ENCODE peak calls at places on chromosomes 16 and 17, in five cellular contexts. One of them, this sample, is unnamed.

GRCh38 chr17:13337864-13338371 is 263.8 kb downstream of the HS3ST3A1 start:
- DNase-seq in CD8-positive, alpha-beta T cell: no peak
- DNase-seq in mammary epithelial cell: peak; percentile 43
- DNase-seq in AG04449: no peak
- DNase-seq in ascending aorta: no peak
- DNase-seq in this sample: peak; percentile 86

GRCh38 chr17:50053654-50053960 is 2.3 kb upstream of the ITGA3 start:
- DNase-seq in CD8-positive, alpha-beta T cell: no peak
- DNase-seq in mammary epithelial cell: peak; percentile 39
- DNase-seq in AG04449: no peak
- DNase-seq in ascending aorta: no peak
- DNase-seq in this sample: peak; percentile 48

GRCh38 chr16:51880776-51881175 is 666.2 kb downstream of the TOX3 start:
- DNase-seq in CD8-positive, alpha-beta T cell: no peak
- DNase-seq in mammary epithelial cell: peak; percentile 72
- DNase-seq in AG04449: peak; percentile 66
- DNase-seq in ascending aorta: no peak
- DNase-seq in this sample: peak; percentile 91

GRCh38 chr17:79027925-79028491 is 4.0 kb downstream of the C1QTNF1 start:
- DNase-seq in CD8-positive, alpha-beta T cell: no peak
- DNase-seq in mammary epithelial cell: no peak
- DNase-seq in AG04449: no peak
- DNase-seq in ascending aorta: no peak
- DNase-seq in this sample: no peak

GRCh38 chr17:67615011-67615561 is 102.7 kb upstream of the NOL11 start:
- DNase-seq in CD8-positive, alpha-beta T cell: no peak
- DNase-seq in mammary epithelial cell: peak; percentile 9
- DNase-seq in AG04449: no peak
- DNase-seq in ascending aorta: no peak
- DNase-seq in this sample: no peak

GRCh38 chr17:14198575-14198974 is 38.1 kb downstream of the CDRT15 start:
- DNase-seq in CD8-positive, alpha-beta T cell: no peak
- DNase-seq in mammary epithelial cell: no peak
- DNase-seq in AG04449: no peak
- DNase-seq in ascending aorta: no peak
- DNase-seq in this sample: no peak

GRCh38 chr17:64001763-64002529 is 3.8 kb downstream of the PRR29 start:
- DNase-seq in CD8-positive, alpha-beta T cell: no peak
- DNase-seq in mammary epithelial cell: no peak
- DNase-seq in AG04449: no peak
- DNase-seq in ascending aorta: no peak
- DNase-seq in this sample: peak; percentile 19

GRCh38 chr17:7380855-7381683 is at the start of gene TNK1:
- DNase-seq in CD8-positive, alpha-beta T cell: no peak
- DNase-seq in mammary epithelial cell: peak; percentile 66
- DNase-seq in AG04449: no peak
- DNase-seq in ascending aorta: no peak
- DNase-seq in this sample: no peak

GRCh38 chr17:7929158-7930029 is at the start of gene KCNAB3:
- DNase-seq in CD8-positive, alpha-beta T cell: peak; percentile 49
- DNase-seq in mammary epithelial cell: peak; percentile 22
- DNase-seq in AG04449: no peak
- DNase-seq in ascending aorta: no peak
- DNase-seq in this sample: peak; percentile 86

GRCh38 chr17:77875051-77875780 is 83.3 kb upstream of the TNRC6C start:
- DNase-seq in CD8-positive, alpha-beta T cell: no peak
- DNase-seq in mammary epithelial cell: peak; percentile 6
- DNase-seq in AG04449: peak; percentile 78
- DNase-seq in ascending aorta: no peak
- DNase-seq in this sample: peak; percentile 55

GRCh38 chr17:3976675-3977171 is 12.5 kb upstream of the ATP2A3 start:
- DNase-seq in CD8-positive, alpha-beta T cell: no peak
- DNase-seq in mammary epithelial cell: no peak
- DNase-seq in AG04449: no peak
- DNase-seq in ascending aorta: peak; percentile 31
- DNase-seq in this sample: no peak

GRCh38 chr17:6796017-6796886 is 20.2 kb downstream of the FBXO39 start:
- DNase-seq in CD8-positive, alpha-beta T cell: no peak
- DNase-seq in mammary epithelial cell: peak; percentile 32
- DNase-seq in AG04449: no peak
- DNase-seq in ascending aorta: no peak
- DNase-seq in this sample: no peak

GRCh38 chr16:2468142-2468724 is 2.9 kb upstream of the NTN3 start:
- DNase-seq in CD8-positive, alpha-beta T cell: no peak
- DNase-seq in mammary epithelial cell: peak; percentile 78
- DNase-seq in AG04449: no peak
- DNase-seq in ascending aorta: no peak
- DNase-seq in this sample: no peak

GRCh38 chr16:4053663-4054479 is 62.4 kb downstream of the ADCY9 start:
- DNase-seq in CD8-positive, alpha-beta T cell: no peak
- DNase-seq in mammary epithelial cell: peak; percentile 55
- DNase-seq in AG04449: peak; percentile 80
- DNase-seq in ascending aorta: peak; percentile 27
- DNase-seq in this sample: peak; percentile 48

GRCh38 chr17:28101919-28102318 is 59.4 kb downstream of the NLK start:
- DNase-seq in CD8-positive, alpha-beta T cell: no peak
- DNase-seq in mammary epithelial cell: no peak
- DNase-seq in AG04449: no peak
- DNase-seq in ascending aorta: no peak
- DNase-seq in this sample: no peak

GRCh38 chr17:64531955-64532371 is 25.2 kb downstream of the CEP95 start:
- DNase-seq in CD8-positive, alpha-beta T cell: no peak
- DNase-seq in mammary epithelial cell: no peak
- DNase-seq in AG04449: peak; percentile 29
- DNase-seq in ascending aorta: no peak
- DNase-seq in this sample: no peak

GRCh38 chr16:78473031-78473699 is 373.7 kb downstream of the WWOX start:
- DNase-seq in CD8-positive, alpha-beta T cell: no peak
- DNase-seq in mammary epithelial cell: no peak
- DNase-seq in AG04449: no peak
- DNase-seq in ascending aorta: no peak
- DNase-seq in this sample: no peak

GRCh38 chr17:37506678-37507077 is 17.0 kb downstream of the DUSP14 start:
- DNase-seq in CD8-positive, alpha-beta T cell: peak; percentile 10
- DNase-seq in mammary epithelial cell: peak; percentile 26
- DNase-seq in AG04449: no peak
- DNase-seq in ascending aorta: no peak
- DNase-seq in this sample: peak; percentile 60

GRCh38 chr16:70693231-70693671 is 7.4 kb upstream of the MTSS2 start:
- DNase-seq in CD8-positive, alpha-beta T cell: no peak
- DNase-seq in mammary epithelial cell: no peak
- DNase-seq in AG04449: no peak
- DNase-seq in ascending aorta: no peak
- DNase-seq in this sample: no peak

GRCh38 chr17:4635823-4636375 is 5.6 kb downstream of the ALOX15 start:
- DNase-seq in CD8-positive, alpha-beta T cell: no peak
- DNase-seq in mammary epithelial cell: no peak
- DNase-seq in AG04449: no peak
- DNase-seq in ascending aorta: no peak
- DNase-seq in this sample: no peak

GRCh38 chr16:66131156-66131807 is 235.2 kb upstream of the CDH5 start:
- DNase-seq in CD8-positive, alpha-beta T cell: no peak
- DNase-seq in mammary epithelial cell: peak; percentile 39
- DNase-seq in AG04449: no peak
- DNase-seq in ascending aorta: no peak
- DNase-seq in this sample: peak; percentile 67

GRCh38 chr16:46789499-46790414 is 41.2 kb downstream of the C16orf87 start:
- DNase-seq in CD8-positive, alpha-beta T cell: peak; percentile 74
- DNase-seq in mammary epithelial cell: peak; percentile 42
- DNase-seq in AG04449: no peak
- DNase-seq in ascending aorta: peak; percentile 38
- DNase-seq in this sample: peak; percentile 78

GRCh38 chr17:43003542-43004172 is 2.9 kb upstream of the IFI35 start:
- DNase-seq in CD8-positive, alpha-beta T cell: no peak
- DNase-seq in mammary epithelial cell: peak; percentile 59
- DNase-seq in AG04449: no peak
- DNase-seq in ascending aorta: no peak
- DNase-seq in this sample: no peak

GRCh38 chr17:8332688-8333087 is 7.0 kb upstream of the ODF4 start:
- DNase-seq in CD8-positive, alpha-beta T cell: no peak
- DNase-seq in mammary epithelial cell: no peak
- DNase-seq in AG04449: no peak
- DNase-seq in ascending aorta: no peak
- DNase-seq in this sample: no peak

GRCh38 chr17:65409381-65409780 is 152.1 kb downstream of the AXIN2 start:
- DNase-seq in CD8-positive, alpha-beta T cell: no peak
- DNase-seq in mammary epithelial cell: no peak
- DNase-seq in AG04449: peak; percentile 12
- DNase-seq in ascending aorta: no peak
- DNase-seq in this sample: no peak

GRCh38 chr17:79041041-79041570 is 17.1 kb downstream of the C1QTNF1 start:
- DNase-seq in CD8-positive, alpha-beta T cell: no peak
- DNase-seq in mammary epithelial cell: no peak
- DNase-seq in AG04449: no peak
- DNase-seq in ascending aorta: no peak
- DNase-seq in this sample: no peak

DNA sequence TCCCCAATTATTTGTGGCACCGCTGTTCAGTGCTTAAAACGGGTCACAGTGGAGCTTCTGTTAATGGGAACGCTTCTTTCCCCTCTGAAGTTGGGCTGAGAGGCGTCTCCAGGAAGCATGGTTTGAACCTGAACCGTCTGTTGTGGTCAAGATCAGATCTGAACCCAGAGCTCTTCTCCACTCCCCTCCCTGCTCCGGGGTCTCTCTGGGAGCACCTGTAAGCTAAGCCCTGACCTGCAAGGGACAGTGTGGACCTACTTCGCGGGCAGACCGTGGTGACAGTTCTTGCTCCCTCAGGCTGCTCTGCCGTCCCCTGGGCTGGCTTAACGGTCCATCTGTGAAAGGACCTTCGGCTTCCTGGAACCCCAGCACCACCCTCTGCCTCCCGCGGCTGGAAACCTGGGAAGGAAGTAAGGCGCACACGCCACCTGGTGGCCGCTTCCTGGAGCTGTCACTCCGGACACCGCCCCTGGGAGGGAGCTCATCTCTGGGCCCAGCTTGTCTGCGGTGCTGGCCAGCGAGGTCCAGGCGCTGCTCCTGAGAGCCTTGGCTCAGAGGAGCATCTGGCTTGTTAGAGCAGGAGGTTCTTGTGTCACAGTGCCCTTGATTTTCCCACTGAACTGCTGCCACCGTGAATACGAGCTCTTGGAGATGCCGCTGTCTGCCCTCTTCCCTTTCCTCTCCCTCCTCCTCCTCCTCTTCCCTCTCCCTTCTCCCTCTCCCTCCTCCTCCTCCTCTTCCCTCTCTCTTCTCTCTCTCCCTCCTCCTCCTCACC is 518.5 kb upstream of the EEF2KMT start:
- DNase-seq in CD8-positive, alpha-beta T cell: no peak
- DNase-seq in mammary epithelial cell: no peak
- DNase-seq in AG04449: no peak
- DNase-seq in ascending aorta: no peak
- DNase-seq in this sample: no peak
- TF ChIP-seq CTCF in CD8-positive, alpha-beta T cell: peak; percentile 23
- TF ChIP-seq CTCF in mammary epithelial cell: peak; percentile 17
- TF ChIP-seq CTCF in AG04449: no peak
- TF ChIP-seq CTCF in ascending aorta: no peak
- TF ChIP-seq CTCF in this sample: no peak

DNA sequence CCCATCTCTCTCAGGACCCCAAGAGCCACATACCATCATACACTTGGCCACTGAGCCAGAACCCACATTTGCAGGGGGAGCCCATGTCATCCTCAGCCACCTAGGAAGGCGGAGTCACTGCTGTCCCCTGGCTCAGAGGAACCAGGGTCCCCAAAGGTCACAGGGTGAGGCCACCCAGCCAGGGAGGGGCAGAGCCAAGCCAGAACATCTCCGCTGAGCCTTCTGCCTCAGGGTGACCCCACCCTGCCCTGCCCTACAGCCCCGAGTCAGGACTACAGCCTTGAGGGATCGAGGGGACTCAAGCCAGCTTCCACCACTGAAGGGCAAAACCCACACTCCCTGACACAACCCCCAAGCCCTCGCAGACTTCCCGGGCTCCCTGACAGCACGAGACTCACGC is 17.5 kb downstream of the PIEZO1 start:
- DNase-seq in CD8-positive, alpha-beta T cell: no peak
- DNase-seq in mammary epithelial cell: no peak
- DNase-seq in AG04449: no peak
- DNase-seq in ascending aorta: no peak
- DNase-seq in this sample: no peak
- H3K4me3 ChIP-seq in CD8-positive, alpha-beta T cell: no peak overlapping the region
- H3K4me3 ChIP-seq in mammary epithelial cell: no peak overlapping the region
- H3K4me3 ChIP-seq in AG04449: no peak overlapping the region
- H3K4me3 ChIP-seq in ascending aorta: no peak overlapping the region
- H3K4me3 ChIP-seq in this sample: no peak overlapping the region

GRCh38 chr17:57671546-57672204 is 73.4 kb downstream of the CCDC182 start:
- DNase-seq in CD8-positive, alpha-beta T cell: peak; percentile 75
- DNase-seq in mammary epithelial cell: no peak
- DNase-seq in AG04449: no peak
- DNase-seq in ascending aorta: no peak
- DNase-seq in this sample: peak; percentile 81

GRCh38 chr17:57669671-57670529 is 75.2 kb downstream of the CCDC182 start:
- DNase-seq in CD8-positive, alpha-beta T cell: no peak
- DNase-seq in mammary epithelial cell: no peak
- DNase-seq in AG04449: no peak
- DNase-seq in ascending aorta: no peak
- DNase-seq in this sample: no peak

GRCh38 chr17:57672971-57673370 is 72.1 kb downstream of the CCDC182 start:
- DNase-seq in CD8-positive, alpha-beta T cell: no peak
- DNase-seq in mammary epithelial cell: peak; percentile 10
- DNase-seq in AG04449: no peak
- DNase-seq in ascending aorta: no peak
- DNase-seq in this sample: no peak

GRCh38 chr17:57670769-57671545 is 74.1 kb downstream of the CCDC182 start:
- DNase-seq in CD8-positive, alpha-beta T cell: no peak
- DNase-seq in mammary epithelial cell: peak; percentile 14
- DNase-seq in AG04449: no peak
- DNase-seq in ascending aorta: no peak
- DNase-seq in this sample: no peak

DNA sequence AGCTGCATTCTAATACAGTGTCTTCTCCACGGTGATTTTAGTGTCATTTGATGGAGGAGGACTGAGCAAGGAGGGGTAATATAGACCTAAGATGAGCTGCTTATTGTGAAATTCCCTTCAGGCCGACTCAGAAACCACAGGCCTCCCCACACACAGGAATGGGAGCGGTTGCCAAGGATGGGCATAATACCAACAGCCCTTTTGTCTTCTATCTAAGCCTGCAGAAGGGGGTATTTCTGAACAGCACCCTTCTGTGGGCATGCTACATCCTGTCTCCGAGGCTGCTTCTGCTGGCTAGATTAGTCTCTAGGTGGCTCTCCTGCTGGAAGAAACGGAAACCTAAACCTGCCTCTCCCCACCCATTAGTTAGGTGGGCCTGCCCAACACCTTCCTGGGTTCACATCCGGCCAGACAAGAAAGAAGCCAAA is 72.9 kb downstream of the CCDC182 start:
- DNase-seq in CD8-positive, alpha-beta T cell: peak; percentile 40
- DNase-seq in mammary epithelial cell: peak; percentile 93
- DNase-seq in AG04449: peak; percentile 47
- DNase-seq in ascending aorta: no peak
- DNase-seq in this sample: peak; percentile 60
- TF ChIP-seq CTCF in CD8-positive, alpha-beta T cell: peak; percentile 10
- TF ChIP-seq CTCF in mammary epithelial cell: no peak
- TF ChIP-seq CTCF in AG04449: no peak
- TF ChIP-seq CTCF in ascending aorta: no peak
- TF ChIP-seq CTCF in this sample: no peak

DNA sequence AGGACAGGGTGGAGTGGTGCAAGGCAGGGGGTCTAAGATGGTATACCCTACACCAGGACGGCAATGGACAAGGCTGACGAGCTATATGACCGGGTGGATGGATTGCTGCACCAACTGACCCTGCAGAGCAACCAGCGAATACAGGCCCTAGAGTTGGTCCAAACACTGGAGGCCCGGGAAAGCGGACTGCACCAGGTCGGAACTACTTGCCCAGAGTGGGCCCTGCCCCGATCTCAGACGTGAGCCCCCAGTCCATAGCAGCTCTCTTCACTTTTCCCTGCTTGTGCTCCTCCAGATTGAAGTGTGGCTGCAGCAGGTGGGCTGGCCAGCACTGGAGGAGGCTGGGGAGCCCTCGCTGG is 3.1 kb downstream of the PLEKHG4 start:
- DNase-seq in CD8-positive, alpha-beta T cell: no peak
- DNase-seq in mammary epithelial cell: no peak
- DNase-seq in AG04449: no peak
- DNase-seq in ascending aorta: no peak
- DNase-seq in this sample: no peak
- H3K4me3 ChIP-seq in CD8-positive, alpha-beta T cell: no peak overlapping the region
- H3K4me3 ChIP-seq in mammary epithelial cell: no peak overlapping the region
- H3K4me3 ChIP-seq in AG04449: no peak overlapping the region
- H3K4me3 ChIP-seq in ascending aorta: no peak overlapping the region
- H3K4me3 ChIP-seq in this sample: no peak overlapping the region

This sample was measured in choroid plexus epithelial cell.